ENCODE peak calls at places on chromosome X, in ten cellular contexts. One of them, this sample, is unnamed.

GRCh38 chrX:19303216-19303880 is 40.4 kb upstream of the PDHA1 start:
- DNase-seq in stimulated activated naive CD4-positive, alpha-beta T cell treated with Interleukin-2 at 50 U/mL for 16 hours: no peak
- DNase-seq in neural crest cell: no peak
- DNase-seq in heart left ventricle: no peak
- DNase-seq in progenitor cell of endocrine pancreas: no peak
- DNase-seq in stimulated activated CD4-positive, alpha-beta T cell treated with anti-CD3 and anti-CD28 coated beads, Interleukin-1b, Interleukin-23, amount 100 ng/mL, for 1 hour: no peak
- DNase-seq in naive thymus-derived CD8-positive, alpha-beta T cell: no peak
- DNase-seq in activated CD4-positive, alpha-beta T cell treated with anti-CD3 and anti-CD28 coated beads, Interleukin-2, amount 50 U/mL, for 1 hour: no peak
- DNase-seq in non-pigmented ciliary epithelial cell: peak
- DNase-seq in HTR-8/SVneo: no peak
- DNase-seq in this sample: no peak

GRCh38 chrX:110866421-110866820 is 70.8 kb upstream of the CHRDL1 start:
- DNase-seq in stimulated activated naive CD4-positive, alpha-beta T cell treated with Interleukin-2 at 50 U/mL for 16 hours: no peak
- DNase-seq in neural crest cell: no peak
- DNase-seq in heart left ventricle: no peak
- DNase-seq in progenitor cell of endocrine pancreas: no peak
- DNase-seq in stimulated activated CD4-positive, alpha-beta T cell treated with anti-CD3 and anti-CD28 coated beads, Interleukin-1b, Interleukin-23, amount 100 ng/mL, for 1 hour: no peak
- DNase-seq in naive thymus-derived CD8-positive, alpha-beta T cell: no peak
- DNase-seq in activated CD4-positive, alpha-beta T cell treated with anti-CD3 and anti-CD28 coated beads, Interleukin-2, amount 50 U/mL, for 1 hour: no peak
- DNase-seq in non-pigmented ciliary epithelial cell: no peak
- DNase-seq in HTR-8/SVneo: no peak
- DNase-seq in this sample: no peak

GRCh38 chrX:125436855-125437254 is 117.2 kb downstream of the TEX13C start:
- DNase-seq in stimulated activated naive CD4-positive, alpha-beta T cell treated with Interleukin-2 at 50 U/mL for 16 hours: no peak
- DNase-seq in neural crest cell: no peak
- DNase-seq in heart left ventricle: no peak
- DNase-seq in progenitor cell of endocrine pancreas: no peak
- DNase-seq in stimulated activated CD4-positive, alpha-beta T cell treated with anti-CD3 and anti-CD28 coated beads, Interleukin-1b, Interleukin-23, amount 100 ng/mL, for 1 hour: no peak
- DNase-seq in naive thymus-derived CD8-positive, alpha-beta T cell: no peak
- DNase-seq in activated CD4-positive, alpha-beta T cell treated with anti-CD3 and anti-CD28 coated beads, Interleukin-2, amount 50 U/mL, for 1 hour: no peak
- DNase-seq in non-pigmented ciliary epithelial cell: no peak
- DNase-seq in HTR-8/SVneo: no peak
- DNase-seq in this sample: peak

GRCh38 chrX:75038925-75039324 is 113.7 kb upstream of the NEXMIF start:
- DNase-seq in stimulated activated naive CD4-positive, alpha-beta T cell treated with Interleukin-2 at 50 U/mL for 16 hours: no peak
- DNase-seq in neural crest cell: no peak
- DNase-seq in heart left ventricle: no peak
- DNase-seq in progenitor cell of endocrine pancreas: no peak
- DNase-seq in stimulated activated CD4-positive, alpha-beta T cell treated with anti-CD3 and anti-CD28 coated beads, Interleukin-1b, Interleukin-23, amount 100 ng/mL, for 1 hour: no peak
- DNase-seq in naive thymus-derived CD8-positive, alpha-beta T cell: no peak
- DNase-seq in activated CD4-positive, alpha-beta T cell treated with anti-CD3 and anti-CD28 coated beads, Interleukin-2, amount 50 U/mL, for 1 hour: no peak
- DNase-seq in non-pigmented ciliary epithelial cell: no peak
- DNase-seq in HTR-8/SVneo: no peak
- DNase-seq in this sample: peak

GRCh38 chrX:150566734-150567182 is 1.7 kb upstream of the MTM1 start:
- DNase-seq in stimulated activated naive CD4-positive, alpha-beta T cell treated with Interleukin-2 at 50 U/mL for 16 hours: no peak
- DNase-seq in neural crest cell: no peak
- DNase-seq in heart left ventricle: no peak
- DNase-seq in progenitor cell of endocrine pancreas: no peak
- DNase-seq in stimulated activated CD4-positive, alpha-beta T cell treated with anti-CD3 and anti-CD28 coated beads, Interleukin-1b, Interleukin-23, amount 100 ng/mL, for 1 hour: no peak
- DNase-seq in naive thymus-derived CD8-positive, alpha-beta T cell: no peak
- DNase-seq in activated CD4-positive, alpha-beta T cell treated with anti-CD3 and anti-CD28 coated beads, Interleukin-2, amount 50 U/mL, for 1 hour: no peak
- DNase-seq in non-pigmented ciliary epithelial cell: no peak
- DNase-seq in HTR-8/SVneo: no peak
- DNase-seq in this sample: peak

GRCh38 chrX:54230440-54231148 is 47.5 kb upstream of the FAM120C start:
- DNase-seq in stimulated activated naive CD4-positive, alpha-beta T cell treated with Interleukin-2 at 50 U/mL for 16 hours: no peak
- DNase-seq in neural crest cell: no peak
- DNase-seq in heart left ventricle: no peak
- DNase-seq in progenitor cell of endocrine pancreas: no peak
- DNase-seq in stimulated activated CD4-positive, alpha-beta T cell treated with anti-CD3 and anti-CD28 coated beads, Interleukin-1b, Interleukin-23, amount 100 ng/mL, for 1 hour: no peak
- DNase-seq in naive thymus-derived CD8-positive, alpha-beta T cell: no peak
- DNase-seq in activated CD4-positive, alpha-beta T cell treated with anti-CD3 and anti-CD28 coated beads, Interleukin-2, amount 50 U/mL, for 1 hour: no peak
- DNase-seq in non-pigmented ciliary epithelial cell: no peak
- DNase-seq in HTR-8/SVneo: no peak
- DNase-seq in this sample: no peak

GRCh38 chrX:103839404-103839803 is 7.3 kb upstream of the RAB9B start:
- DNase-seq in stimulated activated naive CD4-positive, alpha-beta T cell treated with Interleukin-2 at 50 U/mL for 16 hours: no peak
- DNase-seq in neural crest cell: no peak
- DNase-seq in heart left ventricle: no peak
- DNase-seq in progenitor cell of endocrine pancreas: no peak
- DNase-seq in stimulated activated CD4-positive, alpha-beta T cell treated with anti-CD3 and anti-CD28 coated beads, Interleukin-1b, Interleukin-23, amount 100 ng/mL, for 1 hour: no peak
- DNase-seq in naive thymus-derived CD8-positive, alpha-beta T cell: no peak
- DNase-seq in activated CD4-positive, alpha-beta T cell treated with anti-CD3 and anti-CD28 coated beads, Interleukin-2, amount 50 U/mL, for 1 hour: no peak
- DNase-seq in non-pigmented ciliary epithelial cell: no peak
- DNase-seq in HTR-8/SVneo: no peak
- DNase-seq in this sample: no peak

GRCh38 chrX:49192722-49193328 is 6.7 kb upstream of the PRICKLE3 start:
- DNase-seq in stimulated activated naive CD4-positive, alpha-beta T cell treated with Interleukin-2 at 50 U/mL for 16 hours: peak
- DNase-seq in neural crest cell: peak
- DNase-seq in heart left ventricle: no peak
- DNase-seq in progenitor cell of endocrine pancreas: no peak
- DNase-seq in stimulated activated CD4-positive, alpha-beta T cell treated with anti-CD3 and anti-CD28 coated beads, Interleukin-1b, Interleukin-23, amount 100 ng/mL, for 1 hour: no peak
- DNase-seq in naive thymus-derived CD8-positive, alpha-beta T cell: no peak
- DNase-seq in activated CD4-positive, alpha-beta T cell treated with anti-CD3 and anti-CD28 coated beads, Interleukin-2, amount 50 U/mL, for 1 hour: no peak
- DNase-seq in non-pigmented ciliary epithelial cell: no peak
- DNase-seq in HTR-8/SVneo: no peak
- DNase-seq in this sample: peak